ENCODE peak calls at places on chromosome 1, in four cellular contexts. One of them, this sample, is unnamed.

GRCh38 chr1:232066521-232066920 is 439.9 kb downstream of the DISC1 start:
- DNase-seq in transverse colon: no peak
- DNase-seq in heart right ventricle: no peak
- DNase-seq in mammary epithelial cell: no peak
- DNase-seq in this sample: no peak

GRCh38 chr1:25245809-25246599 is 1.2 kb downstream of the RSRP1 start:
- DNase-seq in mammary epithelial cell: peak
- DNase-seq in transverse colon: peak
- DNase-seq in heart right ventricle: no peak
- DNase-seq in this sample: no peak

GRCh38 chr1:162056568-162056967 is 12.9 kb upstream of the NOS1AP start:
- DNase-seq in mammary epithelial cell: no peak
- DNase-seq in transverse colon: no peak
- DNase-seq in heart right ventricle: no peak
- DNase-seq in this sample: no peak

GRCh38 chr1:207838156-207839082 is 72.5 kb downstream of the CD34 start:
- DNase-seq in heart right ventricle: peak
- DNase-seq in mammary epithelial cell: no peak
- DNase-seq in transverse colon: no peak
- DNase-seq in this sample: peak

GRCh38 chr1:152107984-152108898 is 7.0 kb downstream of the TCHH start:
- DNase-seq in heart right ventricle: no peak
- DNase-seq in transverse colon: no peak
- DNase-seq in mammary epithelial cell: no peak
- DNase-seq in this sample: no peak

GRCh38 chr1:66044912-66045311 is 252.2 kb downstream of the PDE4B start:
- DNase-seq in heart right ventricle: no peak
- DNase-seq in transverse colon: no peak
- DNase-seq in mammary epithelial cell: no peak
- DNase-seq in this sample: no peak

GRCh38 chr1:20483833-20484525 is 2.0 kb downstream of the CAMK2N1 start:
- DNase-seq in transverse colon: peak
- DNase-seq in mammary epithelial cell: peak
- DNase-seq in heart right ventricle: no peak
- DNase-seq in this sample: no peak

GRCh38 chr1:206111528-206111927 is 5.7 kb downstream of the AVPR1B start:
- DNase-seq in heart right ventricle: no peak
- DNase-seq in mammary epithelial cell: peak
- DNase-seq in transverse colon: no peak
- DNase-seq in this sample: no peak

GRCh38 chr1:225735252-225736149 is 42.1 kb upstream of the SRP9 start:
- DNase-seq in heart right ventricle: peak
- DNase-seq in transverse colon: peak
- DNase-seq in mammary epithelial cell: peak
- DNase-seq in this sample: no peak

DNA sequence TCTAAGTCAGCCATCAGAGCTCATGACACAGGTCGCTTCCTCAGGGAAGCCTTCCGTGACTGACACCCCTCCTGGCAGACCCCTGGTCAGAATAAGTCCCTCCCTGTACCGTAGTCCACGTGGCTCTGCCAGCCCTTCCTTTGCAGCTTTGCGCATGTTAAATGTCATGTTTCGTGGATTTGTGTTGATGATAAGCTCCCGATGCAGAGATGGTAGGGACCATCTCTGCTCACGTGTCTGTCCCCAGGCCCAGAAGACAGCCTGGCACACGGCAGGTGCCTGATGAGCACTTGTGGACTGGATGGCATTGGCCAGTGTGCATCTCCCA is 75.9 kb downstream of the DHRS3 start:
- DNase-seq in mammary epithelial cell: no peak
- DNase-seq in heart right ventricle: no peak
- DNase-seq in transverse colon: no peak
- DNase-seq in this sample: no peak
- H3K27ac ChIP-seq in mammary epithelial cell: no peak
- H3K27ac ChIP-seq in heart right ventricle: no peak
- H3K27ac ChIP-seq in transverse colon: peak
- H3K27ac ChIP-seq in this sample: no peak

DNA sequence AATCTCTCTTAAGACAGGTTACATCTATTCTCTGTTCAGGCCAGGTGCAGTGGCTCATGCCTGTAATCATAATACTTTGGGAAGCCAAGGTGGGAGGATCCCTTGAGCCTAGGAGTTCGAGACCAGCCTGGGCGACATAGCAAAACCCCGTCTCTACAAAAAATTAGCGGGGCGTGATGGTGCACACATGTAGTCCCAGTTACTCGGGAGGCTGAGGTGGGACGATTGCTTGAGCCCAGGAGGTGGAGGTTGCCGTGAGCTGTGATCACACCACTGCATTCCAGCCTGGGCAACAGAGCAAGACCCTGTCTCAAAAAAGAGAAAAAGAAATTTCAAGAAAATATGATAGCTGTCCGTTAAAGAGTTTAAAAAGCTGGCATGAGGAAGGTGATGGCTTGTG is 43.0 kb downstream of the UBE4B start:
- DNase-seq in transverse colon: no peak
- DNase-seq in mammary epithelial cell: no peak
- DNase-seq in heart right ventricle: no peak
- DNase-seq in this sample: no peak
- H3K27ac ChIP-seq in transverse colon: no peak
- H3K27ac ChIP-seq in mammary epithelial cell: no peak
- H3K27ac ChIP-seq in heart right ventricle: no peak
- H3K27ac ChIP-seq in this sample: peak

DNA sequence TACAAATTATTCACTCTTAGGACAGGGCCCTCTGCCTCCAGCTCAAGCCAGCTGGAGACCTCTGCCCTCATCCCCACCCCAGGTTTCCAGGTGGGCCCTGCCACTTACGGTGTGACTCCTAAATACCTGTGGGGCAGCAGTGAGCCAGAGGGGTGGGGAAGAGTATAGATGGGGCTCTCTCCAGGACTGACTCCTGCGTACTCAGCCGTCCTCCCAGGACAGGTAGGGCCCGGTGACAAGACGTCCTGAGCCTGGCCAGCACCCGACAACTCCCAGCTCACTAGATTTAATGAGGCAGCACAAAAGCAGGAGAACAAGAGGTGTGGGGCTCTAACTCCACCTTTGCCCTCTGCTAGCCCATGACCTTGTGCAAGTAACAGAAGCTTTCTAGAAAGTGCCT is 16.8 kb downstream of the GNG12 start:
- DNase-seq in mammary epithelial cell: no peak
- DNase-seq in heart right ventricle: no peak
- DNase-seq in transverse colon: peak
- DNase-seq in this sample: no peak
- H3K27ac ChIP-seq in mammary epithelial cell: peak
- H3K27ac ChIP-seq in heart right ventricle: no peak
- H3K27ac ChIP-seq in transverse colon: peak
- H3K27ac ChIP-seq in this sample: no peak

DNA sequence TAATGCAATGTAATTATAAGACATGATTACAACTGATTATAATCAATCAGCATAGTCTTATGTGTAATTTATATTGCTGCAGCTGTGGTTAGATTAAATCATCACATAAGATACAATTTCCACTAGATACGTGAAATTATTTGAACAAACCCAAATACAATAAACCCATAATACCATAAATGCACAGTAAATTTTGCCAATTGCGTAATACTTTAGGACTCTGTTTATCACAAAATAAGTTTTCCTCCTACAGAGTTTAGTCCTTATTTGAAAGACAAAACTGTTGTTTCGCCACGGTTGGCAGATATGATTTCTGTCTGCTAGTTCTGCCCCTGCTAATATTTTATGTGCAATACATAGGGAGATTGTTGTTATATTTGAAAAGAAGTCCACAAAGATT is 895.9 kb upstream of the ADGRL4 start:
- DNase-seq in mammary epithelial cell: no peak
- DNase-seq in transverse colon: no peak
- DNase-seq in heart right ventricle: no peak
- DNase-seq in this sample: no peak
- H3K27ac ChIP-seq in mammary epithelial cell: no peak
- H3K27ac ChIP-seq in transverse colon: no peak
- H3K27ac ChIP-seq in heart right ventricle: no peak
- H3K27ac ChIP-seq in this sample: no peak